ENCODE peak calls at places on chromosome 16, in ten cellular contexts. R is posterior cingulate gyrus; X is AML-193; B is CD8-positive, alpha-beta T cell; U is nucleus accumbens; N is stimulated activated CD8-positive, alpha-beta memory T cell treated with anti-CD3 and anti-CD28 coated beads, Interleukin-7, amount 100 ng/mL, for 24 hours; F is stimulated activated CD4-positive, alpha-beta T cell treated with anti-CD3 and anti-CD28 coated beads, TNF-alpha, amount 100 ng/mL, for 24 hours; O is midbrain; M is NAMALWA; E is HL-60. Q is an unnamed sample.

GRCh38 chr16:2817496-2818277 is 650 bp downstream of the PRSS21 start:
- DNase-seq in R (no peak), X (no peak), B (no peak), U (no peak), N (no peak), F (peak), O (no peak), M (no peak), E (no peak), Q (no peak)

GRCh38 chr16:83310816-83311215 is 497.0 kb upstream of the HSBP1 start:
- DNase-seq in R (no peak), X (no peak), B (no peak), U (no peak), N (no peak), F (no peak), O (no peak), M (no peak), E (no peak), Q (no peak)

GRCh38 chr16:67144943-67145342 is 5.9 kb downstream of the B3GNT9 start:
- DNase-seq in R (no peak), X (no peak), B (no peak), U (no peak), N (no peak), F (no peak), O (no peak), M (no peak), E (no peak), Q (no peak)

GRCh38 chr16:969508-970378 is 1.0 kb downstream of the LMF1 start:
- DNase-seq in R (peak), X (no peak), B (no peak), U (no peak), N (no peak), F (no peak), O (no peak), M (no peak), E (no peak), Q (no peak)

GRCh38 chr16:65618335-65618734 is 496.5 kb upstream of the CDH11 start:
- DNase-seq in R (no peak), X (no peak), B (no peak), U (no peak), N (no peak), F (no peak), O (no peak), M (no peak), E (no peak), Q (no peak)

GRCh38 chr16:50542703-50543102 is 5.5 kb upstream of the NKD1 start:
- DNase-seq in R (no peak), X (no peak), B (no peak), U (no peak), N (no peak), F (no peak), O (no peak), M (no peak), E (no peak), Q (no peak)

GRCh38 chr16:84446086-84446485 is 58.4 kb downstream of the MEAK7 start:
- DNase-seq in R (no peak), X (no peak), B (no peak), U (no peak), N (no peak), F (no peak), O (no peak), M (no peak), E (no peak), Q (no peak)

GRCh38 chr16:9503251-9503986 is 412.0 kb downstream of the HAPSTR1 start:
- DNase-seq in R (no peak), X (no peak), B (no peak), U (no peak), N (no peak), F (no peak), O (no peak), M (no peak), E (no peak), Q (no peak)

GRCh38 chr16:1102921-1103648 is 7.0 kb upstream of the C1QTNF8 start:
- DNase-seq in R (peak), X (no peak), B (peak), U (no peak), N (peak), F (peak), O (peak), M (peak), E (no peak), Q (no peak)

GRCh38 chr16:53429221-53429943 is 4.9 kb upstream of the RBL2 start:
- DNase-seq in R (no peak), X (peak), B (no peak), U (no peak), N (no peak), F (no peak), O (no peak), M (no peak), E (no peak), Q (no peak)

GRCh38 chr16:68227183-68227793 is 8.6 kb downstream of the ESRP2 start:
- DNase-seq in R (no peak), X (no peak), B (no peak), U (no peak), N (no peak), F (no peak), O (no peak), M (peak), E (no peak), Q (no peak)